ENCODE peak calls at places on chromosome 15, in four cellular contexts. Y, B, L and G are unnamed samples.

GRCh38 chr15:29067949-29068348 is 182.2 kb downstream of the APBA2 start:
- DNase-seq in Y (no peak), B (no peak), L (no peak), G (no peak)

GRCh38 chr15:52653451-52653964 is 25.7 kb downstream of the ATOSA start:
- DNase-seq in Y (peak; percentile 85), B (peak; percentile 80), L (no peak), G (no peak)

GRCh38 chr15:101431301-101431700 is 58.2 kb downstream of the PCSK6 start:
- DNase-seq in Y (no peak), B (no peak), L (no peak), G (no peak)

GRCh38 chr15:66065325-66065724 is 188.2 kb downstream of the MEGF11 start:
- DNase-seq in Y (no peak), B (no peak), L (no peak), G (no peak)

GRCh38 chr15:100572362-100572983 is 29.5 kb downstream of the LINS1 start:
- DNase-seq in Y (peak; percentile 23), B (peak; percentile 18), L (no peak), G (no peak)

GRCh38 chr15:39642011-39642640 is 61.2 kb downstream of the THBS1 start:
- DNase-seq in Y (peak; percentile 76), B (peak; percentile 79), L (no peak), G (no peak)

GRCh38 chr15:99385865-99386264 is 134.6 kb downstream of the LRRC28 start:
- DNase-seq in Y (peak; percentile 52), B (no peak), L (peak; percentile 75), G (no peak)

GRCh38 chr15:58360421-58361090 is 71.2 kb upstream of the LIPC start:
- DNase-seq in Y (no peak), B (no peak), L (no peak), G (no peak)

GRCh38 chr15:70597056-70597603 is 166.2 kb downstream of the UACA start:
- DNase-seq in Y (no peak), B (peak; percentile 60), L (no peak), G (peak; percentile 43)

GRCh38 chr15:60933914-60934885 is 294.9 kb downstream of the RORA start:
- DNase-seq in Y (peak; percentile 11), B (no peak), L (no peak), G (no peak)

GRCh38 chr15:71301958-71302621 is 186.8 kb downstream of the THSD4 start:
- DNase-seq in Y (peak; percentile 23), B (no peak), L (no peak), G (no peak)

DNA sequence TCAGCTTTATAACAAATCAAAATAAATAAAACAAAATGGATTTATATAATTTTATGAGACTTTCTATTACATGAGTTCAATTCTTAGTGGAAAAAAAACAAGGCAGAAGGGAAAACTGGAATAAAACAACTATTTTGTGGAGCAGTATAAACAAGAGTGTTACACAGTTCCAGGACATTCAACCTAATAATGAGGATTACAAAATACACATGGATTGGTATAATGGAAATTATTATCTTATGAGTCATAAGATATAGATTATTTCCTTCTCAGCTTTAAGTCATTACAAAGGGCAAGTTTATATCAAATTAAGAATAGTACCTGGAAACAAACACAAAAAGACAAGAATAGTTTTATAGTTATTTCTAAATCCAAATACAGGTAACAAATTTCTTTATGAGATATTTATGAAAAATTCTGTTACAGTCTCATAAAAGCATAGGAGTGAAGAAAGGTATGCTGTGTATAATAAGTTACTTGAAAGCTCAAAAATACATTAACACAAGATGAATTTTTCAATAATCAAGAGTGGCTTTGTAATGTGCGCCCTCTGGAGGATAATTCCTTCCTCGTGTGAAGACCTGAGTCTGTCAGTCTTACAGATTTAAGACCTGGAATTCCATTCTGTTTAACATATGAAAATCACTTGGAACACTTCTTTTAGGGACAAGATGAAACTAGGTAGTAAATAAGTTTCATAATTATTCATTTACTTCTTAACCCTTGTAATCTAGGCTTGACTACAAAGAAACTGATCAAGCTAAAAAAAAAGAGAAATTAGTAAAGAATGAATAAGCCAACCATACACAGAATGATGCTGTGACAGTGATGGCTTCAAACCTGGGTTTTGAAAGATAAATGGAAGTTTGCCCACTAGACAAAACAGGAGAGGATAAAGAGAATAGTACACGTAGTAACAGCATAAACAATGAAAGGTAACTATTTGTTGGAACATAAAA is 9.5 kb downstream of the COPS2 start:
- DNase-seq in Y (peak; percentile 73), B (peak; percentile 54), L (no peak), G (no peak)
- TF ChIP-seq CTCF in Y (peak; percentile 74), B (peak; percentile 93), L (peak; percentile 30), G (peak; percentile 80)

GRCh38 chr15:63915888-63916731 is 82.4 kb upstream of the HERC1 start:
- DNase-seq in Y (peak; percentile 53), B (no peak), L (no peak), G (no peak)
- TF ChIP-seq CTCF in Y (peak; percentile 48), B (no peak), L (peak; percentile 25), G (peak; percentile 64)

DNA sequence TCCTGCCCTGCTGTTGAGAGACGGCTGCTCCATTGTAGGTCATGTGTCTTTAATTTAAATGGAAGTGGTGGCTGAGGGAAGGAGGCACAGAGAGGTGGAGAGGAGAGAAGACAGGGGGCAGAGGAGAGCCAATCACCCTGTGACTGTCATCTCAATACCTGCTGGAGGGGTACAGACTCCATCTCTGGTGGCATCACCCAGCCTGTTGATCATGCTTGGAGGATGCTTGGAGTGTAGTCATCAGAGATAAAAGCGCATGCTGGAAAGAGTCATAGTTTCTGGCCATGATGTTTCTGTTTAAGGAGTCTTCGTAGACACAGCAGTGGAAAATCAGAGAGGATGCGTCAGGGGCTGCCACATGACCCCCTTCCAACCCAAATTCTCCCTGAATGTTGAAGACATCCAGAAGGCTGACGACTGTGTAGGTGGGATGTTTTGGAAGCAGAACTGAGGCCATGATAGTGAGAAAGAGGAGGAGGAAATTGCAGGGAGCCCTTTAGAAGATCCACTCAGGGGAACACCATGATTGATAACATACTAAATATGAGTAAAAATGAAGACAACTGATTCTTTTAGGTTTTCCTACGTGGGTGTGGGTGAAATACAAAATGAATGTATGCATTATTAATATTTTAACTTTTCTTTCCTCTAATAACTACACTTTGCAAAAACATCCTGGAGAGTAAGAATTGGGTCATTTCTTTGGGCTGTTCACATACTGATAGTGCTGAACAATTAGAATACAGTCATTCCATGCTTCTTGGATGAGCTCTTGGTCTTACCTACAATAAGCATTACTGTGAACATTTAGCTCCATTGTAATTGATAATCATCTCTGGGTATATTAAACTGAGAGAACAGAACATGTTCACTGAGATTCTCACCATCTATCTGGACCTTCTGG is 210.6 kb upstream of the ATP10A start:
- DNase-seq in Y (no peak), B (no peak), L (no peak), G (no peak)
- TF ChIP-seq CTCF in Y (no peak), B (no peak), L (no peak), G (no peak)

DNA sequence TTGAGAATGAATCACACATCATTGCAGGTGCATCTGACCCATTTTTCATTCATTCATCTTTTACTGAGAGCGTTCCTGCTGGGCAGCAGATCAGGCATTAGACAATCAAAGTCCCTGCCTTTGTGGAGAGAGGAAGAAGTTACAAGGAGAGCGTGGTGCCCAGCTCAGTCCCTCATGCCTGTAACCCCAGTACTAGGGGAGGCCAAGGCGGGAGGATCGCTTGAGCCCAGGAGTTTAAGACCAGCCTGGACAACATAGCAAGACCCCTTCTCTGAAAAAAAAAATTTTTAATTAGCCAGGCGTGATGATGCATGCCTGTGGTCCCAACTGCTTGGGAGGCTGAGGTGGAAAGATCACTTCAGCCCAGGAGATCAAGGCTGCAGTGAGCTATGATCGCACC is 35.0 kb upstream of the MEX3B start:
- DNase-seq in Y (no peak), B (no peak), L (no peak), G (no peak)
- TF ChIP-seq CTCF in Y (no peak), B (no peak), L (no peak), G (no peak)

GRCh38 chr15:40847225-40847961 is 3.5 kb downstream of the SPINT1 start:
- DNase-seq in Y (peak; percentile 28), B (peak; percentile 78), L (peak; percentile 92), G (no peak)
- TF ChIP-seq CTCF in Y (no peak), B (no peak), L (peak; percentile 61), G (no peak)